ENCODE peak calls at places on chromosomes 16 and 17, in four cellular contexts. P is glutamatergic neuron; N is HTR-8/SVneo; C is activated T-cell treated with anti-CD3 and anti-CD28 coated beads, Interleukin-2, amount 50 U/mL, for 24 hours. W is an unnamed sample.

GRCh38 chr17:64498308-64499203 is 1.7 kb upstream of the POLG2 start:
- DNase-seq in C (no peak), P (no peak), N (no peak), W (no peak)

GRCh38 chr16:26316683-26317464 is 625.1 kb downstream of the HS3ST4 start:
- DNase-seq in C (no peak), P (no peak), N (no peak), W (no peak)

GRCh38 chr16:11977206-11978041 is 890 bp downstream of the SNX29 start:
- DNase-seq in P (no peak), C (no peak), N (peak; percentile 66), W (peak; percentile 83)

GRCh38 chr17:75720656-75721462 is at the start of gene ITGB4:
- DNase-seq in P (no peak), C (peak; percentile 62), N (peak; percentile 82), W (no peak)

GRCh38 chr17:7184091-7184488 is 4.9 kb upstream of the ASGR1 start:
- DNase-seq in P (no peak), N (no peak), C (no peak), W (no peak)

GRCh38 chr16:69108905-69109252 is 3.4 kb downstream of the HAS3 start:
- DNase-seq in P (no peak), C (no peak), N (no peak), W (no peak)

GRCh38 chr17:59620518-59621259 is 994 bp downstream of the CLTC start:
- DNase-seq in C (peak; percentile 56), N (peak; percentile 45), P (peak; percentile 36), W (peak; percentile 42)

GRCh38 chr16:19712418-19713058 is 5.5 kb downstream of the KNOP1 start:
- DNase-seq in P (no peak), C (no peak), N (no peak), W (no peak)